ENCODE peak calls at places on chromosomes 3 and 15, in six cellular contexts. E is pancreas, I is OCI-LY7, G is kidney, O is breast epithelium, P is thoracic aorta. R is an unnamed sample.

GRCh38 chr3:44125882-44126281 is 115.8 kb upstream of the TOPAZ1 start:
- DNase-seq in P (no peak), O (no peak), I (no peak), E (no peak), G (no peak), R (no peak)

GRCh38 chr3:194270627-194271458 is 80.3 kb downstream of the CPN2 start:
- DNase-seq in G (peak; percentile 97), P (peak; percentile 86), E (peak; percentile 86), I (no peak), O (peak; percentile 93), R (peak; percentile 89)

GRCh38 chr3:112647122-112647521 is 6.2 kb upstream of the CCDC80 start:
- DNase-seq in E (no peak), P (no peak), I (no peak), G (no peak), O (no peak), R (no peak)

GRCh38 chr3:115986555-115987207 is 363.4 kb downstream of the GAP43 start:
- DNase-seq in P (no peak), O (no peak), I (no peak), G (no peak), E (no peak), R (no peak)

GRCh38 chr15:39685999-39686613 is 96.5 kb downstream of the FSIP1 start:
- DNase-seq in I (peak; percentile 60), O (peak; percentile 32), P (no peak), E (peak; percentile 40), G (no peak), R (no peak)

GRCh38 chr3:152051501-152052404 is 178.3 kb downstream of the SUCNR1 start:
- DNase-seq in I (no peak), G (no peak), O (no peak), P (no peak), E (no peak), R (no peak)

GRCh38 chr3:157438371-157438735 is 1.7 kb downstream of the PTX3 start:
- DNase-seq in I (no peak), O (no peak), P (no peak), E (no peak), G (peak; percentile 29), R (no peak)

GRCh38 chr3:52025453-52025852 is 29.8 kb upstream of the RPL29 start:
- DNase-seq in O (no peak), E (no peak), P (no peak), G (no peak), I (no peak), R (no peak)

GRCh38 chr3:178382388-178383061 is 153.7 kb upstream of the KCNMB2 start:
- DNase-seq in O (no peak), E (no peak), G (no peak), P (no peak), I (no peak), R (no peak)

GRCh38 chr3:177977381-177978158 is 558.7 kb upstream of the KCNMB2 start:
- DNase-seq in O (no peak), I (no peak), E (no peak), G (no peak), P (no peak), R (no peak)

GRCh38 chr3:116443096-116443793 is 2.0 kb downstream of the LSAMP start:
- DNase-seq in E (no peak), G (no peak), P (no peak), O (no peak), I (no peak), R (no peak)

GRCh38 chr3:72630614-72631344 is 217.5 kb downstream of the SHQ1 start:
- DNase-seq in E (no peak), I (no peak), G (no peak), P (no peak), O (no peak), R (no peak)

GRCh38 chr15:66883322-66883911 is 181.4 kb downstream of the SMAD6 start:
- DNase-seq in O (peak; percentile 96), G (peak; percentile 95), E (peak; percentile 92), I (no peak), P (peak; percentile 91), R (peak; percentile 80)

GRCh38 chr3:67459131-67459530 is 195.3 kb downstream of the SUCLG2 start:
- DNase-seq in E (no peak), G (no peak), I (no peak), P (no peak), O (no peak), R (no peak)

GRCh38 chr3:167854846-167855245 is 119.3 kb downstream of the SERPINI1 start:
- DNase-seq in G (no peak), E (no peak), O (no peak), I (no peak), P (no peak), R (no peak)

GRCh38 chr3:171811913-171812321 is 1.6 kb upstream of the PLD1 start:
- DNase-seq in O (no peak), E (no peak), P (no peak), G (no peak), I (no peak), R (no peak)

GRCh38 chr3:163951397-163951987 is 1126.8 kb downstream of the SI start:
- DNase-seq in E (no peak), P (no peak), I (peak; percentile 27), G (no peak), O (no peak), R (no peak)

GRCh38 chr3:133329626-133330025 is 70.2 kb upstream of the BFSP2 start:
- DNase-seq in E (no peak), I (no peak), G (no peak), P (no peak), O (no peak), R (no peak)

GRCh38 chr3:49567406-49567805 is 13.1 kb downstream of the BSN start:
- DNase-seq in G (no peak), P (no peak), I (no peak), O (no peak), E (no peak), R (no peak)
- H3K27ac ChIP-seq in G (no peak overlapping the region), P (no peak overlapping the region), I (no peak overlapping the region), O (no peak overlapping the region), E (no peak overlapping the region), R (no peak overlapping the region)

DNA sequence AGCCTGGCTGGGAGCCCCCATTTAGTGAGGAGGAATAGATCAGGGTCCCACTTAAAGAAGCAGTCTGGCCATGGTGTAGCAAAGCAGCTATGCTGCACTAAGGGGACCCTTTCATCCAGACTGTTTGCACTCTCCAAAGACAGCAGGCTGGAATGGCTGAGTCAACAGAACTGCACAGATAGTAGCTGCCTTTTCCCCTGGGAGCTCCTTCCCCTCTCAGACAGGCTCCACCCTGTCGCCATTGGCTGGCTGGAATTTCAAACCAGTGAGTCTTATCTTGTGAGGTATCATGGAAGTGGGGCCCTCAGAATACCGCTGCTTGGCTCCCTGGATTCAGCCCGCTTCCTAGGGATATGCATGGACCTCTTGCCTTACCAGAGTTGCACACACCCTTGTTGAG is 117.1 kb downstream of the EPHA6 start:
- DNase-seq in E (no peak), G (peak; percentile 41), O (no peak), I (no peak), P (no peak), R (no peak)
- H3K9me3 ChIP-seq in E (no peaks in the 10 kb centered on the region), G (peaks cover 41% of the 10 kb centered on the region), O (peaks cover 38% of the 10 kb centered on the region), I (no peaks in the 10 kb centered on the region), P (peaks cover 28% of the 10 kb centered on the region), R (peaks cover 14% of the 10 kb centered on the region)

DNA sequence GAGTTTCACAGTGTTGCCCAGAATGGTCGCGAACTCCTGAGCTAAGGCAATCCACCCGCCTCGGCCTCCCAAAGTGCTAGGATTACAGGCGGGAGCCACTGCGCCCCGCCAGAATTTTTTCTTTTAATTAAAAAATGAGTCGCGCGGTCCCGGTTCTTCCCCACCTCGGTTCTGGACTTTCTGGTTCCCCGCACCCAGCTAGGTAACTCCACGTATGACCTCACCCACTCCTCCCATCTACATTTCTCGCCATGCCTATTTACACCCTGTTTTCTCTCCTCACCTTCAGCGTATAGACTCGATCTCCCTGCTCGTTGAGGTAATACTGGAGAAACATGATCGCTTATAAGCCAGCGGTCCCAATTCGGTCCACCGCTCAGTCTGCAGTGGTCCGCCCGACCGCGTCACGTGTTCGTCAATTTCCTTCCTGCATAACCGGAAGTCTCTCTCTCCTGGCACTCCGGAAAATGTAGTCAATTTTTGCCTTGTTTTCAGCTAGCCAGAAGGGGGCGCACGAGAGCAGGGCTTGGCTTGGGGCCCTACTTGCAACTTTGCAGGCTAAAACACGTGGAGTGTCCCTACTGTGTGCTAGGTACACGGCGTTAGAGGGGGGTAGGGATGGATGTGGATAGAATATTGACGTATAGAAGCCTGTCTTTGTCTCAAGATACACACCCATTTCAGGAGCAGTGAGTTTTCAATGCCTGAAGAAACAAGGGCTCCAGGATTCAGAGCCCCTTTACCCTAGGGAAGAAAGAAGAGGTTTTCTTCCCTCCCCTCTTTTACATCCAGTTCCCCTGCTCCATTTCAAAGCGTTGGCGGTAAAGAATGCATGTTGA is at the start of the genes NOP10 and NUTM1:
- DNase-seq in E (peak; percentile 89), O (peak; percentile 82), I (peak; percentile 94), P (peak; percentile 56), G (peak; percentile 95), R (peak; percentile 95)
- TF ChIP-seq CTCF in E (peak; percentile 91), O (peak; percentile 99), I (peak; percentile 87), P (peak; percentile 96), G (peak; percentile 98), R (peak; percentile 93)

GRCh38 chr3:101171797-101172196 is 148.6 kb downstream of the IMPG2 start:
- DNase-seq in P (no peak), O (no peak), G (no peak), I (no peak), E (no peak), R (no peak)

GRCh38 chr3:101172516-101172915 is 147.9 kb downstream of the IMPG2 start:
- DNase-seq in P (no peak), E (no peak), O (no peak), G (no peak), I (no peak), R (no peak)

GRCh38 chr3:101170806-101171558 is 149.4 kb downstream of the IMPG2 start:
- DNase-seq in I (no peak), O (no peak), P (no peak), E (no peak), G (no peak), R (no peak)

GRCh38 chr3:101169516-101169915 is 150.9 kb downstream of the IMPG2 start:
- DNase-seq in P (no peak), I (no peak), O (no peak), E (no peak), G (no peak), R (no peak)

DNA sequence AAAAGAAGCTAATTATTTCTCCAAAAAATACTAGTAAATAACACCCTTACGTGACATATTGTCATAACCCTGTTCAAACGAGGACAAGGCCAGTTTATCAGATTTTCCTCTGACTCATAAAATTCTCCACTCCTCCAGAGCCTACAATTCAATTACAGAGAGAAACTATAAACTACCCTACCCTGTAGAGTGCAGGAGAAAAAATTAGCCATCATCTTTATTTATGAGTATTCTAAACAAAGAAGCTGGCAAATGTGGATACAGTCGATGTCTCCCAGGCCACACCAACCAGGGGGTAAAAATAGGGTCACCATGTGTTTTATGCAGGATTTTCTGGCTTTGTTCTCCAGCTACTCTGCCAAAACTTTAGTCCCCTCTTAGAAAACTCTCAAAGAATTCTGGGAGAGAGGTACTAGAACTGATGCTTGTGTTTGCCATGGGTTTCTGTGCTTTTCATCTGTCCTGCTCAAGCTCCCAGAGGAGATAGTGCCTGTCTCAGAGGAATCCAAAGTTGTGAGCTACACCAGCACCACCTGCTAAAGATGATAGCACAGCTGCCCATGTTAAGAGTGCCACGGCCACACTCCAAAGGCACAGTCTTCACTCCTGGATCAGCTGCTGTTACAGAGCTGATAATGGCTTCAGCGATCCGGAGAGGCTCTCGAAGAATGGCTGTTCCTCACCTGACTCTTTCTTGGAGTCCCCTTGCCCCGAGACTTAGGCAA is 150.2 kb downstream of the IMPG2 start:
- DNase-seq in I (no peak), O (no peak), E (no peak), P (no peak), G (no peak), R (no peak)
- H3K27ac ChIP-seq in I (no peak overlapping the region), O (no peak overlapping the region), E (no peak overlapping the region), P (peak overlapping the region; percentile 34), G (no peak overlapping the region), R (peak overlapping the region; percentile 38)